ENCODE peak calls at places on chromosomes 4 and X, in nine cellular contexts. R is stimulated activated naive CD4-positive, alpha-beta T cell; J is AG08395; D is amygdala; I is stimulated activated CD4-positive, alpha-beta T cell treated with anti-CD3 and anti-CD28 coated beads, Interleukin-15, amount 100 ng/mL, for 1 hour; O is iris pigment epithelial cell; T is heart right ventricle; G is GM06990; M is activated T-helper 9 cell treated with anti-CD3 and anti-CD28 coated beads, Interleukin-2, amount 50 U/mL, for 16 hours. Q is an unnamed sample.

GRCh38 chr4:174157106-174157607 is 126.3 kb downstream of the FBXO8 start:
- DNase-seq in M (no peak), G (no peak), J (no peak), D (no peak), T (no peak), I (no peak), O (peak), R (no peak), Q (no peak)

GRCh38 chrX:3286196-3286920 is 60.1 kb downstream of the MXRA5 start:
- DNase-seq in R (no peak), I (no peak), T (no peak), D (no peak), J (peak), G (no peak), M (no peak), O (peak), Q (no peak)

GRCh38 chrX:111352424-111352823 is 59.6 kb downstream of the DCX start:
- DNase-seq in D (no peak), G (no peak), I (no peak), J (no peak), O (peak), R (no peak), M (no peak), T (no peak), Q (peak)

GRCh38 chr4:54609310-54609709 is 48.4 kb upstream of the KIT start:
- DNase-seq in D (no peak), O (no peak), R (no peak), T (no peak), I (no peak), M (no peak), J (no peak), G (no peak), Q (no peak)

GRCh38 chr4:189364032-189364449 is 576.6 kb upstream of the FRG1 start:
- DNase-seq in J (no peak), T (no peak), R (no peak), G (no peak), D (no peak), O (no peak), I (no peak), M (no peak), Q (no peak)

GRCh38 chr4:174757736-174758135 is 71.3 kb downstream of the GLRA3 start:
- DNase-seq in M (no peak), J (no peak), I (no peak), O (no peak), G (no peak), R (no peak), T (no peak), D (no peak), Q (no peak)

GRCh38 chrX:103498786-103499185 is 20.5 kb downstream of the RAB40A start:
- DNase-seq in R (no peak), G (no peak), T (no peak), J (no peak), I (no peak), D (no peak), O (no peak), M (no peak), Q (no peak)

GRCh38 chr4:174828845-174829701 is at the start of gene GLRA3:
- DNase-seq in T (peak), M (no peak), O (peak), I (no peak), J (peak), R (no peak), D (peak), G (peak), Q (peak)

GRCh38 chr4:93809773-93810172 is 18.8 kb upstream of the ATOH1 start:
- DNase-seq in R (no peak), T (peak), M (no peak), O (no peak), G (no peak), I (no peak), J (no peak), D (no peak), Q (peak)

GRCh38 chr4:105088110-105088879 is 58.4 kb upstream of the TET2 start:
- DNase-seq in O (peak), R (no peak), G (no peak), T (no peak), I (no peak), D (no peak), J (peak), M (no peak), Q (no peak)

GRCh38 chrX:70172226-70172625 is 5.1 kb upstream of the DGAT2L6 start:
- DNase-seq in M (no peak), J (no peak), D (no peak), R (no peak), O (peak), G (no peak), I (no peak), T (no peak), Q (no peak)

GRCh38 chr4:77031544-77031943 is 44.2 kb downstream of the CCNI start:
- DNase-seq in M (no peak), R (no peak), D (no peak), I (no peak), O (no peak), T (no peak), G (no peak), J (no peak), Q (no peak)

GRCh38 chrX:55815546-55815945 is 98.0 kb downstream of the RRAGB start:
- DNase-seq in T (no peak), G (no peak), O (no peak), D (no peak), M (no peak), J (no peak), I (no peak), R (no peak), Q (no peak)

GRCh38 chrX:72495041-72495440 is 77.6 kb downstream of the HDAC8 start:
- DNase-seq in G (no peak), J (peak), O (no peak), M (no peak), R (no peak), D (no peak), I (no peak), T (no peak), Q (no peak)

GRCh38 chrX:10233696-10234095 is 76.9 kb downstream of the CLCN4 start:
- DNase-seq in G (no peak), O (peak), I (no peak), D (no peak), R (no peak), M (no peak), T (no peak), J (no peak), Q (no peak)

GRCh38 chr4:184310171-184310567 is 92.5 kb upstream of the ENPP6 start:
- DNase-seq in G (peak), I (peak), R (no peak), T (peak), J (no peak), O (no peak), M (peak), D (no peak), Q (peak)

GRCh38 chrX:42530027-42530426 is 247.9 kb downstream of the PPP1R2C start:
- DNase-seq in O (peak), M (no peak), T (no peak), G (no peak), J (peak), R (no peak), D (no peak), I (no peak), Q (no peak)

GRCh38 chrX:119145241-119145653 is 17.6 kb upstream of the KIAA1210 start:
- DNase-seq in I (no peak), T (no peak), M (no peak), O (peak), G (no peak), R (no peak), J (peak), D (no peak), Q (no peak)

GRCh38 chr4:150944660-150945059 is 70.4 kb downstream of the LRBA start:
- DNase-seq in I (no peak), D (no peak), G (no peak), T (no peak), J (no peak), M (no peak), O (no peak), R (no peak), Q (no peak)

GRCh38 chrX:68940601-68941000 is 111.8 kb downstream of the EFNB1 start:
- DNase-seq in M (no peak), O (no peak), R (no peak), G (no peak), T (no peak), J (peak), D (no peak), I (no peak), Q (no peak)

GRCh38 chr4:78237360-78237759 is 180.2 kb downstream of the FRAS1 start:
- DNase-seq in R (no peak), G (no peak), T (no peak), I (no peak), M (no peak), J (no peak), D (no peak), O (no peak), Q (no peak)

GRCh38 chr4:101787917-101788316 is 2.6 kb upstream of the BANK1 start:
- DNase-seq in J (no peak), I (no peak), D (no peak), T (no peak), G (no peak), O (no peak), M (no peak), R (no peak), Q (no peak)

GRCh38 chr4:61427818-61428495 is 227.8 kb downstream of the ADGRL3 start:
- DNase-seq in I (no peak), D (no peak), R (no peak), G (no peak), M (no peak), J (no peak), O (peak), T (no peak), Q (no peak)

GRCh38 chr4:54050214-54050904 is 14.0 kb downstream of the CHIC2 start:
- DNase-seq in O (peak), J (peak), D (no peak), G (no peak), T (no peak), M (no peak), I (no peak), R (no peak), Q (no peak)

GRCh38 chrX:134658421-134658896 is at the start of gene PLAC1:
- DNase-seq in T (no peak), D (no peak), I (no peak), G (no peak), M (no peak), J (no peak), O (no peak), R (no peak), Q (no peak)

GRCh38 chr4:5992171-5993062 is 25.8 kb downstream of the C4orf50 start:
- DNase-seq in I (no peak), D (no peak), G (no peak), J (no peak), T (no peak), R (no peak), O (no peak), M (no peak), Q (no peak)

GRCh38 chr4:38512840-38513239 is 151.2 kb upstream of the KLF3 start:
- DNase-seq in D (no peak), O (no peak), T (no peak), G (no peak), R (no peak), M (no peak), J (no peak), I (no peak), Q (no peak)

GRCh38 chr4:38856046-38856445 is 571 bp downstream of the TLR6 start:
- DNase-seq in M (no peak), I (no peak), J (no peak), O (no peak), D (no peak), R (no peak), T (no peak), G (peak), Q (no peak)

GRCh38 chr4:71009796-71010588 is 16.5 kb downstream of the DCK start:
- DNase-seq in O (peak), D (no peak), T (no peak), R (peak), J (peak), I (no peak), G (no peak), M (no peak), Q (no peak)

GRCh38 chr4:42262701-42263490 is 110.4 kb upstream of the BEND4 start:
- DNase-seq in J (no peak), M (no peak), R (no peak), T (no peak), I (no peak), D (no peak), G (no peak), O (no peak), Q (no peak)

GRCh38 chr4:27003602-27004238 is 143.1 kb downstream of the STIM2 start:
- DNase-seq in M (no peak), I (no peak), J (peak), T (no peak), D (no peak), G (no peak), O (peak), R (no peak), Q (no peak)

GRCh38 chr4:15907430-15907829 is 31.1 kb downstream of the FGFBP1 start:
- DNase-seq in T (no peak), O (no peak), R (no peak), G (no peak), J (peak), I (no peak), M (no peak), D (no peak), Q (no peak)

GRCh38 chr4:112895785-112896184 is 153.7 kb upstream of the ANK2 start:
- DNase-seq in R (no peak), T (no peak), D (peak), J (no peak), G (no peak), M (no peak), I (no peak), O (peak), Q (no peak)

GRCh38 chrX:154791467-154791866 is 13.8 kb downstream of the MPP1 start:
- DNase-seq in R (no peak), I (no peak), M (no peak), T (no peak), J (no peak), O (no peak), D (no peak), G (no peak), Q (no peak)

GRCh38 chr4:77158487-77158861 is 1.5 kb downstream of the CCNG2 start:
- DNase-seq in T (no peak), D (no peak), J (no peak), R (no peak), M (no peak), I (no peak), G (no peak), O (peak), Q (no peak)

GRCh38 chrX:30310429-30311206 is 1.4 kb upstream of the NR0B1 start:
- DNase-seq in D (no peak), I (no peak), J (no peak), G (no peak), O (no peak), M (no peak), R (no peak), T (no peak), Q (no peak)

GRCh38 chr4:8709050-8709728 is 116.6 kb downstream of the CPZ start:
- DNase-seq in I (no peak), G (no peak), M (no peak), J (no peak), R (no peak), D (no peak), O (no peak), T (no peak), Q (no peak)

GRCh38 chr4:155666701-155667537 is at the start of gene GUCY1A1:
- DNase-seq in J (peak), O (peak), M (no peak), D (peak), R (no peak), G (peak), T (peak), I (no peak), Q (peak)